ENCODE peak calls at places on chromosomes 11 and 22, in nine cellular contexts. U, T, V, F, K, C, X, Y and O are unnamed samples.

GRCh38 chr11:113447621-113448310 is 27.4 kb downstream of the DRD2 start:
- DNase-seq in T (peak; percentile 36), K (peak; percentile 43), V (no peak), Y (no peak), F (no peak), X (no peak), U (no peak), C (peak; percentile 86), O (no peak)

GRCh38 chr11:64767344-64768299 is 7.8 kb upstream of the PYGM start:
- DNase-seq in K (peak; percentile 90), U (no peak), C (peak; percentile 82), T (peak; percentile 11), X (peak; percentile 76), V (no peak), F (peak; percentile 55), Y (peak; percentile 63), O (no peak)

GRCh38 chr11:2862395-2862949 is 23.1 kb downstream of the CDKN1C start:
- DNase-seq in T (no peak), U (no peak), F (no peak), C (no peak), X (no peak), V (no peak), K (no peak), Y (peak; percentile 86), O (no peak)

GRCh38 chr22:23180301-23180892 is at the start of gene BCR:
- DNase-seq in K (peak; percentile 92), C (peak; percentile 78), V (peak; percentile 63), Y (peak; percentile 87), X (peak; percentile 78), F (peak; percentile 58), U (no peak), T (peak; percentile 22), O (no peak)

GRCh38 chr22:39312410-39312809 is 7.0 kb downstream of the RPL3 start:
- DNase-seq in C (no peak), Y (no peak), V (no peak), T (no peak), X (no peak), F (no peak), K (no peak), U (no peak), O (no peak)

GRCh38 chr11:102244681-102245409 is 72.4 kb upstream of the BIRC3 start:
- DNase-seq in Y (no peak), C (peak; percentile 64), U (peak; percentile 55), K (no peak), X (peak; percentile 43), T (no peak), V (no peak), F (no peak), O (peak; percentile 13)

GRCh38 chr11:118206612-118207031 is 18.2 kb downstream of the JAML start:
- DNase-seq in X (no peak), C (peak; percentile 5), T (no peak), K (no peak), Y (peak; percentile 18), V (no peak), F (no peak), U (no peak), O (no peak)

GRCh38 chr22:39994566-39995345 is at the start of gene FAM83F:
- DNase-seq in K (no peak), V (no peak), C (peak; percentile 34), T (no peak), U (no peak), Y (peak; percentile 99), X (peak; percentile 86), F (no peak), O (no peak)

GRCh38 chr11:81246937-81247336 is 1486.7 kb downstream of the FAM181B start:
- DNase-seq in X (no peak), T (no peak), Y (no peak), C (no peak), K (no peak), V (no peak), U (no peak), F (no peak), O (no peak)

GRCh38 chr11:78656327-78656726 is 81.7 kb upstream of the NARS2 start:
- DNase-seq in C (no peak), V (no peak), Y (no peak), T (no peak), U (no peak), X (no peak), K (no peak), F (no peak), O (no peak)

GRCh38 chr22:49657275-49657973 is 170.2 kb downstream of the BRD1 start:
- DNase-seq in U (no peak), X (no peak), K (peak; percentile 91), F (peak; percentile 32), Y (no peak), V (peak; percentile 46), C (no peak), T (no peak), O (no peak)

GRCh38 chr11:9633674-9634073 is 30.2 kb upstream of the SWAP70 start:
- DNase-seq in K (no peak), V (no peak), Y (no peak), C (no peak), U (no peak), F (no peak), X (no peak), T (no peak), O (no peak)

GRCh38 chr11:129374993-129375721 is 491 bp upstream of the BARX2 start:
- DNase-seq in K (no peak), X (peak; percentile 84), T (no peak), U (no peak), C (no peak), F (no peak), V (no peak), Y (peak; percentile 52), O (no peak)

GRCh38 chr11:88569342-88569741 is 231.8 kb upstream of the CTSC start:
- DNase-seq in K (no peak), U (no peak), T (no peak), Y (no peak), X (no peak), V (no peak), C (no peak), F (no peak), O (no peak)

GRCh38 chr11:15500643-15501042 is 385.9 kb downstream of the INSC start:
- DNase-seq in T (no peak), K (no peak), C (no peak), U (no peak), F (no peak), V (no peak), X (no peak), Y (no peak), O (no peak)

GRCh38 chr22:42617155-42617983 is 2.7 kb upstream of the POLDIP3 start:
- DNase-seq in C (no peak), U (no peak), X (no peak), T (no peak), F (no peak), K (no peak), V (no peak), Y (no peak), O (no peak)